ENCODE peak calls at places on chromosomes 12 and 14, in four cellular contexts. S is CD8-positive, alpha-beta T cell; C is PC-9; Q is left ventricle myocardium inferior. X is an unnamed sample.
A peak's percentile ranks its signal among the peaks of the same experiment; 100 is the strongest.

GRCh38 chr14:21408152-21408551 is 24.3 kb upstream of the SUPT16H start:
- DNase-seq in S (no peak), C (no peak), Q (no peak), X (no peak)

GRCh38 chr12:7555752-7556151 is 52.2 kb upstream of the CD163 start:
- DNase-seq in S (no peak), C (peak; percentile 52), Q (no peak), X (peak; percentile 46)

GRCh38 chr12:106303202-106303820 is 778 bp downstream of the TCP11L2 start:
- DNase-seq in S (peak; percentile 94), C (peak; percentile 50), Q (peak; percentile 93), X (no peak)

GRCh38 chr14:33642641-33643342 is 308.1 kb downstream of the EGLN3 start:
- DNase-seq in S (no peak), C (no peak), Q (no peak), X (no peak)

GRCh38 chr14:51094282-51094821 is 553 bp downstream of the TRIM9 start:
- DNase-seq in S (peak; percentile 13), C (no peak), Q (no peak), X (no peak)

GRCh38 chr12:47097276-47097896 is 17.6 kb upstream of the AMIGO2 start:
- DNase-seq in S (no peak), C (peak; percentile 60), Q (no peak), X (no peak)

GRCh38 chr12:43267782-43268181 is 284.2 kb downstream of the ADAMTS20 start:
- DNase-seq in S (no peak), C (no peak), Q (no peak), X (no peak)

GRCh38 chr12:1234073-1234472 is 243.1 kb downstream of the ERC1 start:
- DNase-seq in S (no peak), C (no peak), Q (no peak), X (no peak)

GRCh38 chr14:50910495-50911420 is 33.5 kb downstream of the PYGL start:
- DNase-seq in S (no peak), C (peak; percentile 82), Q (no peak), X (no peak)

GRCh38 chr12:56029166-56029519 is 8.3 kb downstream of the IKZF4 start:
- DNase-seq in S (no peak), C (no peak), Q (no peak), X (no peak)

DNA sequence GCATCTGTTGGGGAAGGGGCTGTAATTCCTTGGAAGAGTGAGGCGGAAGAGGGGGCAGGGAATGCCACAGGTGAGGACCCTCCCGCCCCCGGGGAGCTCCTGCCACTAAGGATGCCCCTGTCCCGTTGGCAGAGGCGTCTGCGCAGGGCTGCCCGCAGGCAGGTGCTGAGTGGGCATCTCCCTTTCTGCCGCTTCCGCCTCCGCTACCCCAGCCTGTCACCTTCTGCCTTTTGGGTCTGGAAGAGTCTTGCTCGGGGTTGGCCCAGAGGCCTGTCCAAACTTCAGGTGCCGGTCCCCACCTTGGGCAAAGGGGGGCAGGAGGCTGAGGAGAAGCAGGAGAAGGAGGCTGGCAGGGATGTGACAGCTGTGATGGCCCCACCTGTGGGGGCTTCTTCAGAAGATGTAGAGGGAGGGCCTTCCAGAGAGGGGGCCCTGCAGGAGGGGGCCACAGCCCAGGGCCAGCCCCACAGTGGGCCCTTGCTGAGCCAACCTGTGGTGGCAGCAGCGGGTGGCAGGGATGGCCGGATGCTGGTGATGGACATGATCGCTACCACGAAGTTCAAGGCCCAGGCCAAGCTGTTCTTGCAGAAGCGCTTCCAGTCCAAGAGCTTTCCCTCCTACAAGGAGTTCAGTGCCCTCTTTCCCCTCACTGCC is 10.0 kb downstream of the VRTN start:
- DNase-seq in S (no peak), C (no peak), Q (no peak), X (no peak)
- H3K4me3 ChIP-seq in S (no peak overlapping the region), C (no peak overlapping the region), Q (no peak overlapping the region), X (no peak overlapping the region)

DNA sequence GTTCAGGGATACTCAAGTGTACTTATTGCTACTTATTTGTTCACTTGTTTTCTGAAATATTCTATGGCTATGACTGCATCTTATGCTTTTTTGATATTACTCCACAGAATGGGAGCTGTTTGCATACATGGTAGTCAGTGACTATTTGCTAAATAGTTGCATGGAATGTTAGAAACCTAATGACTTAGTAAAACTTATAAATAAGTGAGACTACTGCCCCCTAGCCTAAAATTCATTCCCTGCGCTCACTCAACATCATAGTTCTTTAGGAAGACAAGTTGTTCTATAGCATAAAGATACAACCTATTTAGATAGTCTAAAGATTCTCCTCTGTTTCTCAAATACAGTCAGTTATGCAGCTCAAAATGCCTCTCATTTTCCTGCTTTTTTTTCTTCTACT is 305.5 kb downstream of the CEP128 start:
- DNase-seq in S (no peak), C (no peak), Q (no peak), X (no peak)
- TF ChIP-seq CTCF in S (no peak), C (peak; percentile 21), Q (no peak), X (peak; percentile 29)

DNA sequence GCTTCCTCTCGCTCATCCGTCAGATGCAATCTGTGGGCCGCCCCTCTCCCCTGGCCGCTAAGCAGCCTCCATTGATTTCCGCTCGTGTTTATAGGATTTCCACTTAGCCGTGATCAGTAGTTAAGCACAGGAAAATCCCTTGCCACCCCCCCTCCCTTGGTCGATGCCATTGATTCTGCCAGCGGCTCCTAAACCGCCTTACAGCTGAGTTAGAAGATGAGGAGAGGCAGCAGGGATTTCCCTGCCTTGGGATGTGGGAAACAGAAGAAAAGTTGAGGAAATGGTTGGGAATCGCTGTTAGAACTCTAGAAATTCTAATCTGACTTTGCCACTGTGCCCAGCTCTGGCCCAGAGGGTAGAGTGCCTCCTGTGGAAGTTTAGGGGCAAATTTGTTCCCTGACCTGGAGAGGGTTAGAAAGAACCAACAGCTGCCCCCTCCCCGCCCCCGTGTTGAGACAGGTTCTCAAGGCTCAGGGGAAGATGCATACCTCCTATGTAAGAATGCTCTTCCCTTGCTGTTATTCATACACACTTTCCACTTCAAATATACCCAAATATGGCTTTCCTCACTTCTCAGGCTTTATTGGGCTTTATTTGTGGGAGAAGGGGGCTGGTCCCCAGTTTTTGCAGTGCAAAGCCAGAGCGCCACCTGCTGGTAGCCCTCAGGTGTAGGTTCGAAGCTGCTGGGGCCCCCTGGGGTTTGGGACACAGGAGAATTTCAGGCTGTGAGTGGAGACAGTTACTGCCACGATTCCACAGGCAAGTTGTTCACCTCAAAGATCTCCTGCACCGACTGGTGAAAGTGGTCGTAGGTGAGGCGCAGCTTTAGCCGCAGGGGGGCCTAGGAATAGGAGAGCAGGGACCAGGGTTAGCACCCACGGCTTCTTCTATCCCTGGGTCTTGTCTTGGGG is 3.2 kb downstream of the THTPA start:
- DNase-seq in S (peak; percentile 71), C (no peak), Q (peak; percentile 54), X (no peak)
- H3K36me3 ChIP-seq in S (peaks cover 41% of the 10 kb centered on the region), C (no peaks in the 10 kb centered on the region), Q (peaks cover 23% of the 10 kb centered on the region), X (peaks cover 8% of the 10 kb centered on the region)

GRCh38 chr14:94387051-94388026 is 1.1 kb downstream of the SERPINA1 start:
- DNase-seq in S (no peak), C (no peak), Q (no peak), X (no peak)
- H3K4me3 ChIP-seq in S (no peak overlapping the region), C (no peak overlapping the region), Q (no peak overlapping the region), X (no peak overlapping the region)

DNA sequence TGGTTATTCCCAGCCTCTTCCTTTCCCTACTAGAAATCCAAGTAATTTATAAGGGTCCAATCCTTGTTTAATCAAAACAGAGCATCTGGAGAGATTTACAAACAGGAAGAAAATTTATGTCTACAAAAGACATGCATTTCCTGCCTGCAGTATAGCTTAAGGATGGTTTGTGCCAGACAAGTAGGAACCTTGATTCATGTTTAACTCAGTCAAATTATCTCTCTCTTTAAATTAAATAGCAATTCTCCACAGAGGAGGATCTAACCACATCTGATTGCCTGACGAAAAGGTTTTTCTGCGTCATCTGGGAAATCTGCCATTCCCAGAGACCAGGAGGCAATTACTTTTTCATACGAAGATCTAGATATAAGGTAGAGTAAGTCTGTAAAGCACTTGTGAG is 105.2 kb downstream of the ZFC3H1 start:
- DNase-seq in S (no peak), C (no peak), Q (no peak), X (peak; percentile 19)
- TF ChIP-seq CTCF in S (no peak), C (no peak), Q (no peak), X (no peak)

GRCh38 chr14:74667758-74668157 is 45.1 kb downstream of the AREL1 start:
- DNase-seq in S (no peak), C (no peak), Q (no peak), X (peak; percentile 41)

GRCh38 chr14:74670726-74671125 is 42.2 kb downstream of the AREL1 start:
- DNase-seq in S (no peak), C (no peak), Q (no peak), X (no peak)

GRCh38 chr14:74671789-74672188 is 41.1 kb downstream of the AREL1 start:
- DNase-seq in S (no peak), C (no peak), Q (no peak), X (no peak)

GRCh38 chr14:74673768-74674167 is 39.1 kb downstream of the AREL1 start:
- DNase-seq in S (no peak), C (no peak), Q (no peak), X (no peak)

DNA sequence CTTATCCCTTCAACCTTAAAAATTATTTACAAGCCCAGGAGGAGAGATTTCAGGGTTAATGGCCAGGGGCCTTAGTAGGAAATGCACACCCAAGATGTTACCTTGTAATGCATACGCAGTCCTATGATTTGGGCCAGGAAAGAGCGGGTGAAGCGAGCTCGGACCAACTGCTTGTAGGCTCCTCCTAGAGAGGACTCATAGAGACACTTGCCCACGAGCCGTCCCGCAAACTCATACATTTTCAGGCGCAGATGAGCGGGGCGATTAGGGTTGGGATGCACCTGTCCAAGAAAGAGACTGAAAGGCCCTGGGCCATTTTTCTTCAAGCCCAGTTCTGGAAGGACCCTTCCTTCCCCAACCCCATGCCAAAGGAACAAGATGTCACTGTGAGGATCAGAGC is 43.0 kb downstream of the AREL1 start:
- DNase-seq in S (no peak), C (no peak), Q (no peak), X (no peak)
- H3K36me3 ChIP-seq in S (peaks cover 38% of the 10 kb centered on the region), C (peaks cover 76% of the 10 kb centered on the region), Q (peaks cover 94% of the 10 kb centered on the region), X (peaks cover 7% of the 10 kb centered on the region)

DNA sequence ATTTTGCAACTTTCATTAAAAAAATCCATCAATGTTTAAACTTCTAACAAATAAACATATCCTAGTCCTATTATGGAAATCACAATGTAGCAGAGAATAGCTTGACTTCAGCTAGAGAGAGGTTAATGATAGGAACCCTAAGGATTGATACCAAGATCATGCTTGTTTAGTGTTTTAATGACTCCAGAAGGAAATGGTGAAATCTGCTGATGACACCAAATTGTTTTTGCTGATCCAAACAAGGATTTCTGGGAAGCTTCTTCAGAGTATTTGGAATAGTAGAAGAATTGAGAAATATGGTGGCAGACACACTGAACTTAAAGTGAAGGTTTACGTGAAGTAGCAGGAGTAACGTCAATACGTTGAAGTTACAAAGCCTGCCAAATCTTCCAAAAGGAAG is 122.7 kb downstream of the RAD51B start:
- DNase-seq in S (no peak), C (no peak), Q (no peak), X (no peak)
- H3K4me3 ChIP-seq in S (no peak overlapping the region), C (no peak overlapping the region), Q (no peak overlapping the region), X (no peak overlapping the region)

X was measured in BJ.